ENCODE peak calls at places on chromosomes 4 and X, in four cellular contexts. Z, T, L and X are unnamed samples. For H3K4me1, the result is how much of the 10 kb centered on the place peaks cover.

GRCh38 chr4:83112239-83112638 is 2.3 kb downstream of the PLAC8 start:
- DNase-seq in Z (no peak), T (no peak), L (no peak), X (peak)

GRCh38 chrX:136185409-136186022 is 38.2 kb downstream of the FHL1 start:
- DNase-seq in L (no peak), Z (no peak), T (no peak), X (no peak)

GRCh38 chrX:16722481-16722880 is 3.1 kb downstream of the SYAP1 start:
- DNase-seq in Z (no peak), L (no peak), T (no peak), X (no peak)

GRCh38 chrX:154373340-154374306 is 811 bp downstream of the FLNA start:
- DNase-seq in T (peak), L (peak), Z (peak), X (peak)

GRCh38 chr4:25234390-25235367 is 846 bp downstream of the PI4K2B start:
- DNase-seq in Z (peak), L (peak), T (peak), X (peak)

GRCh38 chrX:13647709-13648212 is 5.2 kb upstream of the TCEANC start:
- DNase-seq in L (peak), Z (peak), T (peak), X (no peak)

GRCh38 chrX:129732857-129733256 is 5.9 kb upstream of the XPNPEP2 start:
- DNase-seq in L (no peak), Z (no peak), T (no peak), X (no peak)

GRCh38 chr4:147678121-147678520 is 5.8 kb downstream of the PRMT9 start:
- DNase-seq in T (no peak), Z (no peak), L (no peak), X (no peak)

GRCh38 chrX:15465896-15466651 is 27.1 kb downstream of the PIR start:
- DNase-seq in T (no peak), Z (no peak), L (no peak), X (peak)

GRCh38 chr4:127162741-127163140 is 470.0 kb upstream of the INTU start:
- DNase-seq in T (no peak), Z (no peak), L (no peak), X (no peak)

GRCh38 chr4:21806991-21807390 is 141.6 kb downstream of the KCNIP4 start:
- DNase-seq in L (no peak), Z (no peak), T (no peak), X (no peak)

GRCh38 chr4:153725070-153725810 is 34.6 kb downstream of the RNF175 start:
- DNase-seq in Z (no peak), L (no peak), T (no peak), X (peak)

GRCh38 chr4:71259305-71259704 is 79.5 kb upstream of the SLC4A4 start:
- DNase-seq in L (no peak), T (no peak), Z (no peak), X (no peak)

GRCh38 chr4:45939056-45939455 is 184.8 kb downstream of the GABRG1 start:
- DNase-seq in L (no peak), T (no peak), Z (no peak), X (no peak)

GRCh38 chr4:140076307-140076706 is 77.7 kb downstream of the MAML3 start:
- DNase-seq in T (no peak), L (no peak), Z (no peak), X (no peak)

GRCh38 chrX:1466971-1467561 is 14.4 kb upstream of the ASMTL start:
- DNase-seq in T (peak), L (no peak), Z (no peak), X (no peak)

GRCh38 chr4:172688536-172688935 is 480.1 kb upstream of the GALNT7 start:
- DNase-seq in T (no peak), L (no peak), Z (no peak), X (no peak)

GRCh38 chrX:49840679-49841078 is 11.6 kb downstream of the PAGE4 start:
- DNase-seq in L (peak), Z (peak), T (peak), X (peak)

GRCh38 chr4:71783972-71784371 is at the start of gene GC:
- DNase-seq in Z (no peak), L (no peak), T (no peak), X (no peak)

DNA sequence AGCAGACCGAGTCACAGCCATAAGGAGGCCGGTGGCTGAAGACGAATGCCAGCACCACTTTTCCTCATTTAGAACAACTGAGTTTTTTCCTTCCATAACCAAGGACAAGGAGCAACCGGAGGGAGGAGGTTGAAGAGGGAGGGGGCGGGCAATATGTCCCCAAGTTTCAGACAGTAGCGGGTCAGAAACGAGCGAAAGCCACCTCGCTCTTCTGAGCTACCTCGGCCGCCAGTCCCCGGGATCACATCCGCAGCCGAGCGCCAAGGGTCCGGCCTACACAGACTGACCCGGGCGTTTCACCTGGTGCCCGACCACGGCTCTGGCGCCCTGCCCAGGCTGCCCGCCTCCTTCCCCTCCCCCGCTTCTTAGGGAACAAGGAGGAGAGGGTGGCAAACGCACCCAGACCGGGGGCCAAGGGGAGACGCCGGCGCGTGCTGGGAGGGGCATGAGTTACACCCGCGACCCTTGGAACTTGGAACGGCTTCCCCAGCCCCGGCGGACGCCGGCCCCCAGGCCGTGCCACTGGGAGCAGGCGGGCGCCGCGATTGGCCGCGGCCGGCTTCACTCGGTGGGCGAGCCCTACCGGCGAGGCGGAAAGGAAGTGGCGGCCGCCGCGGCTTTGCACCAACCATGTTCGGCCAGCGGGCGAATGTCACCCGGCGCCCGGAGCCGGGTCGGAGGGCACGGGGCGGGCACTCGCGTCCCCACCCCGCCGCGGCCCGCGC is 1.6 kb downstream of the IRF2 start:
- DNase-seq in Z (peak), T (peak), L (peak), X (peak)
- H3K4me1 ChIP-seq in Z (under half), T (half or more), L (half or more), X (under half)

DNA sequence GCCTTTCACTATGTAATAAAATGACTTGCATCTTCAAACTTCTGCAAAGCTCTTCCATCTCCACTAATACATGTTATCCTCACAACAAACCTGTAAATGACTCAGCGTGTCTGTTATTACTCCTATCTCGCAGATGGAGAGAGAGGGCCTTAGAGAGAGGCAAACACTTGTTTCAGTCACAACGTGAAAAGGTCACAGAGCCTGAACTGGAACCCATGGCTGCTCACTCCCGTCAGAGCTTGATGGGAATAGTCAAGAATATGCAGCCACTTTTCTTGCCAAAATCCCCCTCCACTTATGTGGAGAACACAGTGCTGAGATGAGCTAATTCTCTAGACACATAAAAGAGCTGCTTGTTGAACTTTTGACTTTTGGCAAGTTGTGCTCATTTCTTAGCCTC is 69.0 kb downstream of the SYNPO2 start:
- DNase-seq in Z (no peak), T (no peak), L (no peak), X (no peak)
- H3K4me1 ChIP-seq in Z (under half), T (under half), L (half or more), X (under half)

DNA sequence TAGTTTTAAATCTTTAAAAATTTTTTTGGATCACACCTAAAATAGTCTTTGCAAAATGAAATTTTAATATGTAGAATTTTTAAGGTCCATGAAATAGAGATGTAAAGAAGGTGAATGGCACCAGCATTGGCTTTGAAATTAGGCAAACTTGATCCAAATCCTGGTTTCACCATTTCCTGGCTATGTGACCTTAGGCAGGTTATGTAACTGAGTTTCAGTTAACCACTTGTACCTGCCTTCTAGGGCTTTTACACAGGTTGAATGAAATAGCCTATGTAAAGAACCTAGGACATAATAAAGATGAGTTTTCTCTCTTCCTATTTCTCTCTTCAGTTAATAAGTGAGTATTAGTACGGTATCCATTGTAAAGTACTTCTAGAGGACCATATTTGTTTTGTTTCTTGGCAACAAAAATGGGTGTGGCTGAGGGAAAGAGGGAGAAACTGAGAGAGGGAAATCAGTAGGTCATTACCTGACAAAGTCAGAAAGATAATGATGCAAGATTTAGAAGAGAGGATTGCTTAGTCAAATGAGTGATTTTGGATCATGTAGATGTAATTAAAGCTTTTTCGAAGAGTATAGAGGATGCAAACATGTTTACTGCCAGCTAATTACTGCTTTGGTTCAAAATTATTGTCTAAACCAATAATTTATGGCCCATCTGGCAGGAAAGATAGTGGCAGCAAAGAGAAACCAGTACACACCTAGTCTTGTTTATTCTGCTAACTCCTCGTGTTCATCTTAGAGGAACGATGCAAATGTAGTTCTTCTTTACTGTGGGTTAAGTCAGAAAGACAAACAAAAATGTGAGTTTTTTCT is 81.9 kb downstream of the PDLIM5 start:
- DNase-seq in Z (no peak), L (no peak), T (no peak), X (peak)
- H3K4me1 ChIP-seq in Z (under half), L (half or more), T (half or more), X (under half)

GRCh38 chr4:89493367-89493766 is 185.8 kb upstream of the GPRIN3 start:
- DNase-seq in L (no peak), Z (no peak), T (no peak), X (no peak)

GRCh38 chr4:89492476-89493110 is 185.0 kb upstream of the GPRIN3 start:
- DNase-seq in Z (no peak), T (no peak), L (no peak), X (no peak)

GRCh38 chr4:89489338-89489771 is 181.8 kb upstream of the GPRIN3 start:
- DNase-seq in L (peak), Z (no peak), T (no peak), X (no peak)

GRCh38 chr4:89496851-89497250 is 189.3 kb upstream of the GPRIN3 start:
- DNase-seq in T (no peak), L (no peak), Z (no peak), X (no peak)

DNA sequence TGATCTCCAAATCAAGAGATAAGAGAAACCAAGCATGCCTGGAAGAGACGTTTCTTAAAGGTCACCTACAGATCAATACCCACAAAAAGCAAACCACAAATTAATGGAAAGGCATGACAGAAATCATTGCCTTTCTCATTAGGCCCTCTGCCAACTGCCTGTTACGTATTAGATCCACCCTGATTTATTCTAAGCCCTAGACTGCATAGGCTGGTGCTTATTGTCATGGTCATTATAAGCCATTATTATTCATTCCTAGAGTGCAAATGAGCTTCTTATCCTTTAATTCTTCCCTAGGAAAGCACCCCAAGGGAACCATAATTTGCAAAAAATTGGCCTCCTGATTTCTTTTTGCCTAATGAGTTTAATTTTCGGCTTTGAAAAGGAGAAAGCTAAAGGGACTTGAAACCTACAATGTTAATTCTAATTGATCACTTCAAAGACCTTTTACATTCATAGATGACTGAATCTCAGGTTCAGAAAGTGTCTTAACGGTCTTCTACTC is 184.2 kb upstream of the GPRIN3 start:
- DNase-seq in Z (no peak), L (no peak), T (no peak), X (no peak)
- H3K4me1 ChIP-seq in Z (under half), L (under half), T (under half), X (under half)

GRCh38 chr4:57068237-57068981 is 41.8 kb downstream of the IGFBP7 start:
- DNase-seq in T (no peak), L (no peak), Z (no peak), X (no peak)
- H3K4me1 ChIP-seq in T (under half), L (half or more), Z (under half), X (under half)

GRCh38 chr4:7430965-7431695 is 3.6 kb downstream of the PSAPL1 start:
- DNase-seq in Z (no peak), T (peak), L (no peak), X (no peak)
- H3K4me1 ChIP-seq in Z (under half), T (under half), L (under half), X (under half)

GRCh38 chrX:40199704-40200103 is 101.9 kb upstream of the BCOR start:
- DNase-seq in L (no peak), T (no peak), Z (no peak), X (no peak)

GRCh38 chrX:40201486-40201885 is 103.7 kb upstream of the BCOR start:
- DNase-seq in L (no peak), Z (no peak), T (no peak), X (no peak)

GRCh38 chrX:40207626-40208025 is 109.9 kb upstream of the BCOR start:
- DNase-seq in L (no peak), T (no peak), Z (no peak), X (no peak)

GRCh38 chrX:40205471-40205870 is 107.7 kb upstream of the BCOR start:
- DNase-seq in T (no peak), L (no peak), Z (no peak), X (no peak)

GRCh38 chrX:40202456-40202855 is 104.7 kb upstream of the BCOR start:
- DNase-seq in Z (no peak), L (no peak), T (no peak), X (no peak)
- H3K4me1 ChIP-seq in Z (under half), L (under half), T (under half), X (under half)

GRCh38 chr4:151418856-151419255 is 9.9 kb downstream of the FHIP1A start:
- DNase-seq in Z (no peak), T (no peak), L (no peak), X (no peak)

GRCh38 chr4:151417164-151417571 is 8.2 kb downstream of the FHIP1A start:
- DNase-seq in T (no peak), L (no peak), Z (no peak), X (no peak)

GRCh38 chr4:151417766-151418376 is 8.9 kb downstream of the FHIP1A start:
- DNase-seq in Z (peak), T (no peak), L (no peak), X (no peak)

GRCh38 chr4:151418385-151418784 is 9.4 kb downstream of the FHIP1A start:
- DNase-seq in Z (peak), T (no peak), L (no peak), X (no peak)

GRCh38 chr4:151415978-151416377 is 7.0 kb downstream of the FHIP1A start:
- DNase-seq in Z (no peak), L (no peak), T (no peak), X (no peak)
- H3K4me1 ChIP-seq in Z (under half), L (under half), T (under half), X (under half)